ENCODE peak calls at places on chromosomes 13 and 19, in six cellular contexts. One of them, this sample, is unnamed.

GRCh38 chr13:109271991-109272454 is 514.4 kb downstream of the IRS2 start:
- DNase-seq in NCI-H82: peak
- DNase-seq in effector memory CD4-positive, alpha-beta T cell: no peak
- DNase-seq in left lobe of liver: no peak
- DNase-seq in activated T-cell treated with anti-CD3 and anti-CD28 coated beads for 1 hour: no peak
- DNase-seq in T follicular helper cell: no peak
- DNase-seq in this sample: no peak

GRCh38 chr19:4678881-4679379 is 8.8 kb upstream of the MYDGF start:
- DNase-seq in NCI-H82: peak
- DNase-seq in effector memory CD4-positive, alpha-beta T cell: no peak
- DNase-seq in left lobe of liver: no peak
- DNase-seq in activated T-cell treated with anti-CD3 and anti-CD28 coated beads for 1 hour: no peak
- DNase-seq in T follicular helper cell: no peak
- DNase-seq in this sample: no peak

GRCh38 chr19:1094978-1095701 is at the start of gene POLR2E:
- DNase-seq in NCI-H82: peak
- DNase-seq in effector memory CD4-positive, alpha-beta T cell: peak
- DNase-seq in left lobe of liver: peak
- DNase-seq in activated T-cell treated with anti-CD3 and anti-CD28 coated beads for 1 hour: peak
- DNase-seq in T follicular helper cell: peak
- DNase-seq in this sample: peak

GRCh38 chr19:42634409-42635232 is 39.9 kb upstream of the CEACAM8 start:
- DNase-seq in NCI-H82: peak
- DNase-seq in effector memory CD4-positive, alpha-beta T cell: no peak
- DNase-seq in left lobe of liver: no peak
- DNase-seq in activated T-cell treated with anti-CD3 and anti-CD28 coated beads for 1 hour: no peak
- DNase-seq in T follicular helper cell: no peak
- DNase-seq in this sample: no peak

GRCh38 chr19:3611841-3612240 is 5.2 kb upstream of the TBXA2R start:
- DNase-seq in NCI-H82: no peak
- DNase-seq in effector memory CD4-positive, alpha-beta T cell: no peak
- DNase-seq in left lobe of liver: no peak
- DNase-seq in activated T-cell treated with anti-CD3 and anti-CD28 coated beads for 1 hour: no peak
- DNase-seq in T follicular helper cell: no peak
- DNase-seq in this sample: no peak

GRCh38 chr13:98109226-98109625 is 33.7 kb upstream of the FARP1 start:
- DNase-seq in NCI-H82: no peak
- DNase-seq in effector memory CD4-positive, alpha-beta T cell: no peak
- DNase-seq in left lobe of liver: no peak
- DNase-seq in activated T-cell treated with anti-CD3 and anti-CD28 coated beads for 1 hour: no peak
- DNase-seq in T follicular helper cell: no peak
- DNase-seq in this sample: no peak

GRCh38 chr19:13986348-13986904 is 19.7 kb downstream of the RFX1 start:
- DNase-seq in NCI-H82: no peak
- DNase-seq in effector memory CD4-positive, alpha-beta T cell: peak
- DNase-seq in left lobe of liver: peak
- DNase-seq in activated T-cell treated with anti-CD3 and anti-CD28 coated beads for 1 hour: peak
- DNase-seq in T follicular helper cell: peak
- DNase-seq in this sample: no peak

GRCh38 chr13:48559638-48560320 is 26.9 kb upstream of the RCBTB2 start:
- DNase-seq in NCI-H82: no peak
- DNase-seq in effector memory CD4-positive, alpha-beta T cell: no peak
- DNase-seq in left lobe of liver: no peak
- DNase-seq in activated T-cell treated with anti-CD3 and anti-CD28 coated beads for 1 hour: no peak
- DNase-seq in T follicular helper cell: no peak
- DNase-seq in this sample: no peak

GRCh38 chr13:75326173-75327131 is 155.5 kb downstream of the TBC1D4 start:
- DNase-seq in NCI-H82: no peak
- DNase-seq in effector memory CD4-positive, alpha-beta T cell: peak
- DNase-seq in left lobe of liver: no peak
- DNase-seq in activated T-cell treated with anti-CD3 and anti-CD28 coated beads for 1 hour: peak
- DNase-seq in T follicular helper cell: peak
- DNase-seq in this sample: no peak

GRCh38 chr13:76837811-76838210 is 48.4 kb downstream of the KCTD12 start:
- DNase-seq in NCI-H82: no peak
- DNase-seq in effector memory CD4-positive, alpha-beta T cell: no peak
- DNase-seq in left lobe of liver: no peak
- DNase-seq in activated T-cell treated with anti-CD3 and anti-CD28 coated beads for 1 hour: no peak
- DNase-seq in T follicular helper cell: no peak
- DNase-seq in this sample: no peak

This sample was measured in brain pericyte.